ENCODE peak calls at places on chromosome 16, in ten cellular contexts. F is HCT116, K is left ventricle myocardium inferior, P is testis, Q is psoas muscle, V is AG04450, N is A549, H is transverse colon, C is cardiac muscle cell, G is prostate gland. S is an unnamed sample. For H3K9me3, the result is how much of the 10 kb centered on the place peaks cover.

GRCh38 chr16:13421726-13422125 is 498.2 kb upstream of the ERCC4 start:
- DNase-seq in F (no peak), K (no peak), P (no peak), Q (no peak), V (no peak), N (no peak), H (no peak), C (no peak), G (no peak), S (no peak)

GRCh38 chr16:61149709-61150108 is 886.5 kb downstream of the CDH8 start:
- DNase-seq in F (no peak), K (no peak), P (no peak), Q (no peak), V (no peak), N (no peak), H (no peak), C (no peak), G (no peak), S (no peak)

GRCh38 chr16:49589721-49590120 is 216.1 kb downstream of the C16orf78 start:
- DNase-seq in F (no peak), K (no peak), P (no peak), Q (no peak), V (no peak), N (no peak), H (no peak), C (no peak), G (no peak), S (no peak)

GRCh38 chr16:11253009-11253994 is 2.7 kb downstream of the SOCS1 start:
- DNase-seq in F (no peak), K (no peak), P (no peak), Q (no peak), V (no peak), N (no peak), H (no peak), C (no peak), G (no peak), S (no peak)

GRCh38 chr16:67504190-67505021 is 21.1 kb upstream of the AGRP start:
- DNase-seq in F (no peak), K (peak), P (peak), Q (peak), V (no peak), N (no peak), H (peak), C (no peak), G (no peak), S (peak)

GRCh38 chr16:31703526-31704128 is 170.0 kb upstream of the ZNF267 start:
- DNase-seq in F (no peak), K (no peak), P (no peak), Q (no peak), V (no peak), N (no peak), H (no peak), C (no peak), G (no peak), S (no peak)

GRCh38 chr16:55623640-55624039 is 32.1 kb upstream of the SLC6A2 start:
- DNase-seq in F (no peak), K (no peak), P (no peak), Q (no peak), V (no peak), N (no peak), H (no peak), C (no peak), G (no peak), S (no peak)

GRCh38 chr16:84754353-84754856 is 54.6 kb downstream of the USP10 start:
- DNase-seq in F (peak), K (no peak), P (peak), Q (peak), V (peak), N (peak), H (peak), C (peak), G (peak), S (peak)

GRCh38 chr16:28292731-28293588 is 635 bp downstream of the SBK1 start:
- DNase-seq in F (no peak), K (no peak), P (no peak), Q (peak), V (no peak), N (no peak), H (peak), C (no peak), G (peak), S (no peak)

GRCh38 chr16:49749816-49750215 is 106.1 kb downstream of the ZNF423 start:
- DNase-seq in F (no peak), K (no peak), P (no peak), Q (no peak), V (no peak), N (no peak), H (no peak), C (no peak), G (no peak), S (no peak)

GRCh38 chr16:71357681-71358080 is 842 bp upstream of the CALB2 start:
- DNase-seq in F (no peak), K (no peak), P (peak), Q (no peak), V (no peak), N (no peak), H (no peak), C (no peak), G (no peak), S (no peak)

GRCh38 chr16:87877942-87878507 is 8.7 kb upstream of the SLC7A5 start:
- DNase-seq in F (no peak), K (no peak), P (no peak), Q (no peak), V (no peak), N (no peak), H (no peak), C (no peak), G (no peak), S (no peak)

GRCh38 chr16:4612474-4612931 is 2.2 kb downstream of the UBALD1 start:
- DNase-seq in F (no peak), K (no peak), P (no peak), Q (no peak), V (no peak), N (peak), H (no peak), C (peak), G (no peak), S (no peak)

GRCh38 chr16:6837722-6838121 is 494.9 kb upstream of the RBFOX1 start:
- DNase-seq in F (no peak), K (no peak), P (no peak), Q (no peak), V (no peak), N (no peak), H (no peak), C (no peak), G (no peak), S (no peak)

GRCh38 chr16:81526935-81527334 is 82.3 kb downstream of the CMIP start:
- DNase-seq in F (no peak), K (peak), P (peak), Q (peak), V (no peak), N (no peak), H (no peak), C (peak), G (peak), S (peak)

GRCh38 chr16:11759997-11760396 is 17.3 kb upstream of the TXNDC11 start:
- DNase-seq in F (no peak), K (no peak), P (no peak), Q (no peak), V (no peak), N (no peak), H (no peak), C (no peak), G (no peak), S (no peak)

GRCh38 chr16:49492090-49492801 is 118.6 kb downstream of the C16orf78 start:
- DNase-seq in F (no peak), K (peak), P (peak), Q (peak), V (no peak), N (peak), H (peak), C (peak), G (peak), S (no peak)

GRCh38 chr16:47366228-47366627 is 94.6 kb downstream of the ITFG1 start:
- DNase-seq in F (no peak), K (no peak), P (no peak), Q (no peak), V (no peak), N (no peak), H (no peak), C (no peak), G (no peak), S (no peak)

GRCh38 chr16:324451-325334 is 27.8 kb downstream of the AXIN1 start:
- DNase-seq in F (no peak), K (peak), P (no peak), Q (no peak), V (no peak), N (no peak), H (peak), C (no peak), G (no peak), S (no peak)

GRCh38 chr16:52450241-52450640 is 96.7 kb downstream of the TOX3 start:
- DNase-seq in F (no peak), K (no peak), P (no peak), Q (no peak), V (no peak), N (no peak), H (no peak), C (no peak), G (no peak), S (no peak)

DNA sequence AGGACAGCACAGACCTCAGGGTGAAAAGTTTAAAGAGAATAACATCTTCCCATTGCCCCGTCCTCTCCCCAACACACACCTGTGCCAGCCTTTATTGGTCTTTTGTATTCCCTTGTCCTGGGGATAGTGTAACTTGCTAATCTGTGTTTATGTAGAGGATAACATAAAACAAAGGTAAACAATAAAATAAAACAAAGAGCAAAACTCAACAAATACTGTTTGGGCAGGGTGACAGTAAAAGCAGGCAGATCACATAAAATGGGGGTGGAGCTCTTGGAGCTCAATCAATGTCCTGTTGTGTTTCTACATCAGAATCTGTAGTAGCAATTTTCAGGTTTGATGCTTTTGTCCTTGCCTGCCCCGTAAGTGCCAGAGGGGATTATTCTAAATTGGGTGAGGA is 1939.7 kb downstream of the TP53TG3F start:
- DNase-seq in F (no peak), K (no peak), P (no peak), Q (no peak), V (no peak), N (no peak), H (no peak), C (no peak), G (peak), S (no peak)
- H3K9me3 ChIP-seq in F (under half), K (under half), P (under half), Q (under half), V (under half), N (under half), H (under half), C (under half), G (under half), S (under half)

GRCh38 chr16:75151798-75152197 is 3.5 kb downstream of the ZFP1 start:
- DNase-seq in F (no peak), K (no peak), P (no peak), Q (no peak), V (no peak), N (no peak), H (no peak), C (no peak), G (no peak), S (no peak)

GRCh38 chr16:75147968-75148310 is 385 bp upstream of the ZFP1 start:
- DNase-seq in F (no peak), K (no peak), P (no peak), Q (no peak), V (no peak), N (no peak), H (no peak), C (no peak), G (no peak), S (no peak)

GRCh38 chr16:75148311-75149195 is at the start of gene ZFP1:
- DNase-seq in F (peak), K (peak), P (peak), Q (peak), V (peak), N (peak), H (peak), C (peak), G (peak), S (peak)

DNA sequence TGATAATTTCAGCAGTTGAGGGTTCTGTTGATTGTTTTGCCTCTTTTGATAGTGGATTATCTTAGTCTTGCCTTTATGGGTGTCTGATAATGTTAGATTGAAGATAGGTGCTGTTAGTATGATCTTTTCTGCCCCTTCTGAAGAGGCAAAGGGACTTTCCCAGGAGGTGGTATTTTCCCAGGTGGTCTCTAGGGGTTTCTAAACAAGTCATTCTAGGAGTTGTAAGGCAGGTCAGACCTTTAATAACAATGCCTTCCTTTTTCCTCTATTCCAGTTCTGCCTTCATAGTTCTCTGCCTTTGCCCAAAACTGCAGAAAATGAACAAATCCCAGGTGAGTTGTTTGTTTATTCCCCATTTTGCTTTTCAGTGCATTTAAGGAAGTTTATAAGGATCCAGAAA is 4.3 kb downstream of the ZFP1 start:
- DNase-seq in F (no peak), K (no peak), P (no peak), Q (no peak), V (no peak), N (no peak), H (no peak), C (no peak), G (no peak), S (no peak)
- H3K9me3 ChIP-seq in F (under half), K (under half), P (under half), Q (under half), V (under half), N (half or more), H (under half), C (under half), G (under half), S (under half)

GRCh38 chr16:35909351-35909954 is 2450.0 kb downstream of the TP53TG3F start:
- DNase-seq in F (no peak), K (no peak), P (no peak), Q (no peak), V (no peak), N (no peak), H (no peak), C (no peak), G (no peak), S (no peak)
- H3K9me3 ChIP-seq in F (under half), K (under half), P (under half), Q (under half), V (half or more), N (under half), H (under half), C (under half), G (under half), S (under half)

GRCh38 chr16:89987169-89987568 is 32.1 kb downstream of the DBNDD1 start:
- DNase-seq in F (no peak), K (no peak), P (no peak), Q (peak), V (no peak), N (no peak), H (no peak), C (no peak), G (no peak), S (no peak)
- H3K9me3 ChIP-seq in F (under half), K (under half), P (under half), Q (under half), V (under half), N (under half), H (under half), C (under half), G (under half), S (under half)

DNA sequence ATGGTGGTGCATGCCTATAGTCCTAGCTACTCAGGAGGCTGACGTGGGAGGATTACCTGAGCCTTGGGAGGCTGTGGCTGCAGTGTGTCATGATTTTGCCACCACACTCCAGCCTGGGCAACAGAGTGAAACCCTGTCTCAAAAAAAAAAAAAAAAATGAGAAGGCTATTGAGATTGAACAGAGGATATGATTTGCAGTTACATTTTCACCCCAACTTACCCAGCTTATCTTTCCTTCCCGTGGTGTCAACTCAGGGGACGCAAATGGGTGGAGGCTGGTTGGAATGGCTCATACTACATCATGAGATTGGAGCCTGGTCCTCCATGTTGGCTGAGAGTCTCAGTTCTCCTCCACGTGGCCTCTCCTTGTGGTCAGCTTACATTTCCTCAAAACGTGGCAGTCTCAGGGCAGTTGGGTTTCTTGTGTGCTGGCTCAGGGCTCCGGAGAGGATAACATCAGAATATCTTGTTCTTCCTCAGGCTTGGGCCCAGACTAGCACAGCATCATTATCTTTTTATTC is 17.2 kb upstream of the NSMCE1 start:
- DNase-seq in F (no peak), K (no peak), P (peak), Q (no peak), V (no peak), N (no peak), H (peak), C (peak), G (no peak), S (no peak)
- H3K9me3 ChIP-seq in F (under half), K (under half), P (under half), Q (under half), V (under half), N (under half), H (under half), C (under half), G (under half), S (under half)

GRCh38 chr16:3375680-3376079 is 20.0 kb downstream of the OR2C1 start:
- DNase-seq in F (no peak), K (no peak), P (no peak), Q (no peak), V (no peak), N (no peak), H (no peak), C (no peak), G (no peak), S (no peak)
- H3K9me3 ChIP-seq in F (under half), K (under half), P (under half), Q (half or more), V (under half), N (half or more), H (under half), C (under half), G (under half), S (under half)

GRCh38 chr16:89000207-89000959 is 23.4 kb upstream of the CBFA2T3 start:
- DNase-seq in F (no peak), K (no peak), P (no peak), Q (peak), V (no peak), N (no peak), H (no peak), C (no peak), G (no peak), S (no peak)
- H3K9me3 ChIP-seq in F (under half), K (under half), P (under half), Q (under half), V (half or more), N (under half), H (under half), C (under half), G (under half), S (under half)

GRCh38 chr16:35687781-35688180 is 2228.4 kb downstream of the TP53TG3F start:
- DNase-seq in F (no peak), K (no peak), P (no peak), Q (no peak), V (no peak), N (no peak), H (no peak), C (no peak), G (no peak), S (no peak)
- H3K9me3 ChIP-seq in F (under half), K (under half), P (under half), Q (under half), V (half or more), N (under half), H (under half), C (under half), G (under half), S (under half)

GRCh38 chr16:62620259-62620658 is 584.0 kb upstream of the CDH8 start:
- DNase-seq in F (no peak), K (no peak), P (no peak), Q (no peak), V (no peak), N (no peak), H (no peak), C (no peak), G (no peak), S (no peak)
- H3K9me3 ChIP-seq in F (under half), K (under half), P (under half), Q (under half), V (under half), N (under half), H (under half), C (under half), G (under half), S (under half)

DNA sequence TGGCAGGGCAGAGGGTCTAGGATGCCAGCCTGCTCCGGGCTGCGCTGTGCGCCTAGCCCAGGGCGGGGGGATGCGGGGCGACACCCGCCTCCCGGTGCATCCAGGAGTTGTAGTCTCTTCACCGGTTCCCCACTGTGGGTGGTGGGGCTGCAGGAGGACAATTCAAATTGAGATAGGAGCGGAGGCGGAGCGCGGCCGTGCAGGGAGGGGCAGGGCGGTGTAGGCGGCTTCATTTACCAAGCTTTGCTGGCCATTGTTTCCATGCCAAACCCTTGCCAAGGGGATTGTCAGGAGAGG is 2047.4 kb downstream of the TP53TG3F start:
- DNase-seq in F (no peak), K (no peak), P (no peak), Q (no peak), V (no peak), N (no peak), H (no peak), C (no peak), G (no peak), S (no peak)
- H3K9me3 ChIP-seq in F (under half), K (under half), P (under half), Q (under half), V (under half), N (under half), H (under half), C (under half), G (under half), S (under half)

S was measured in lung.